ENCODE peak calls at places on chromosomes 6 and 20, in six cellular contexts. One of them, this sample, is unnamed.

GRCh38 chr20:44560229-44560628 is 22.1 kb upstream of the PKIG start:
- DNase-seq in brain microvascular endothelial cell: no peak
- DNase-seq in heart right ventricle: no peak
- DNase-seq in prostate gland: no peak
- DNase-seq in thyroid gland: no peak
- DNase-seq in left ventricle myocardium inferior: no peak
- DNase-seq in this sample: no peak

GRCh38 chr20:13422637-13423036 is 201.6 kb downstream of the ISM1 start:
- DNase-seq in brain microvascular endothelial cell: no peak
- DNase-seq in heart right ventricle: no peak
- DNase-seq in prostate gland: no peak
- DNase-seq in thyroid gland: no peak
- DNase-seq in left ventricle myocardium inferior: no peak
- DNase-seq in this sample: no peak

GRCh38 chr6:62441182-62441581 is 155.2 kb upstream of the KHDRBS2 start:
- DNase-seq in brain microvascular endothelial cell: no peak
- DNase-seq in heart right ventricle: no peak
- DNase-seq in prostate gland: no peak
- DNase-seq in thyroid gland: no peak
- DNase-seq in left ventricle myocardium inferior: no peak
- DNase-seq in this sample: no peak

GRCh38 chr6:152459245-152459644 is 177.9 kb downstream of the SYNE1 start:
- DNase-seq in brain microvascular endothelial cell: no peak
- DNase-seq in heart right ventricle: no peak
- DNase-seq in prostate gland: no peak
- DNase-seq in thyroid gland: no peak
- DNase-seq in left ventricle myocardium inferior: no peak
- DNase-seq in this sample: no peak

GRCh38 chr20:57844626-57845596 is 135.1 kb upstream of the PMEPA1 start:
- DNase-seq in brain microvascular endothelial cell: no peak
- DNase-seq in heart right ventricle: no peak
- DNase-seq in prostate gland: no peak
- DNase-seq in thyroid gland: no peak
- DNase-seq in left ventricle myocardium inferior: no peak
- DNase-seq in this sample: no peak

GRCh38 chr20:49170714-49171113 is 17.4 kb downstream of the STAU1 start:
- DNase-seq in brain microvascular endothelial cell: no peak
- DNase-seq in heart right ventricle: no peak
- DNase-seq in prostate gland: no peak
- DNase-seq in thyroid gland: no peak
- DNase-seq in left ventricle myocardium inferior: no peak
- DNase-seq in this sample: no peak

GRCh38 chr6:129694036-129694435 is 15.9 kb downstream of the ARHGAP18 start:
- DNase-seq in brain microvascular endothelial cell: no peak
- DNase-seq in heart right ventricle: no peak
- DNase-seq in prostate gland: no peak
- DNase-seq in thyroid gland: no peak
- DNase-seq in left ventricle myocardium inferior: no peak
- DNase-seq in this sample: no peak

GRCh38 chr6:117514655-117515054 is 32.2 kb downstream of the DCBLD1 start:
- DNase-seq in brain microvascular endothelial cell: no peak
- DNase-seq in heart right ventricle: no peak
- DNase-seq in prostate gland: no peak
- DNase-seq in thyroid gland: no peak
- DNase-seq in left ventricle myocardium inferior: no peak
- DNase-seq in this sample: no peak

GRCh38 chr6:165055231-165055630 is 254.2 kb downstream of the C6orf118 start:
- DNase-seq in brain microvascular endothelial cell: no peak
- DNase-seq in heart right ventricle: no peak
- DNase-seq in prostate gland: no peak
- DNase-seq in thyroid gland: no peak
- DNase-seq in left ventricle myocardium inferior: no peak
- DNase-seq in this sample: peak

GRCh38 chr6:81401970-81402690 is 350.4 kb downstream of the TENT5A start:
- DNase-seq in brain microvascular endothelial cell: peak
- DNase-seq in heart right ventricle: no peak
- DNase-seq in prostate gland: no peak
- DNase-seq in thyroid gland: peak
- DNase-seq in left ventricle myocardium inferior: no peak
- DNase-seq in this sample: peak

GRCh38 chr20:15862178-15862577 is 711.1 kb downstream of the KIF16B start:
- DNase-seq in brain microvascular endothelial cell: no peak
- DNase-seq in heart right ventricle: no peak
- DNase-seq in prostate gland: no peak
- DNase-seq in thyroid gland: no peak
- DNase-seq in left ventricle myocardium inferior: no peak
- DNase-seq in this sample: no peak

GRCh38 chr20:54650201-54650722 is 174.9 kb downstream of the DOK5 start:
- DNase-seq in brain microvascular endothelial cell: no peak
- DNase-seq in heart right ventricle: no peak
- DNase-seq in prostate gland: no peak
- DNase-seq in thyroid gland: no peak
- DNase-seq in left ventricle myocardium inferior: no peak
- DNase-seq in this sample: peak

GRCh38 chr20:56630086-56630493 is 984 bp downstream of the TFAP2C start:
- DNase-seq in brain microvascular endothelial cell: peak
- DNase-seq in heart right ventricle: peak
- DNase-seq in prostate gland: peak
- DNase-seq in thyroid gland: peak
- DNase-seq in left ventricle myocardium inferior: no peak
- DNase-seq in this sample: peak

GRCh38 chr20:20184149-20184548 is 131.8 kb downstream of the CFAP61 start:
- DNase-seq in brain microvascular endothelial cell: no peak
- DNase-seq in heart right ventricle: no peak
- DNase-seq in prostate gland: no peak
- DNase-seq in thyroid gland: no peak
- DNase-seq in left ventricle myocardium inferior: no peak
- DNase-seq in this sample: peak

GRCh38 chr20:6575912-6576391 is 191.5 kb upstream of the BMP2 start:
- DNase-seq in brain microvascular endothelial cell: peak
- DNase-seq in heart right ventricle: no peak
- DNase-seq in prostate gland: no peak
- DNase-seq in thyroid gland: no peak
- DNase-seq in left ventricle myocardium inferior: no peak
- DNase-seq in this sample: no peak

GRCh38 chr6:40623178-40623577 is 36.0 kb upstream of the LRFN2 start:
- DNase-seq in brain microvascular endothelial cell: no peak
- DNase-seq in heart right ventricle: no peak
- DNase-seq in prostate gland: no peak
- DNase-seq in thyroid gland: no peak
- DNase-seq in left ventricle myocardium inferior: no peak
- DNase-seq in this sample: no peak

GRCh38 chr6:64227868-64228267 is 592.3 kb downstream of the PHF3 start:
- DNase-seq in brain microvascular endothelial cell: no peak
- DNase-seq in heart right ventricle: no peak
- DNase-seq in prostate gland: no peak
- DNase-seq in thyroid gland: no peak
- DNase-seq in left ventricle myocardium inferior: no peak
- DNase-seq in this sample: no peak

GRCh38 chr6:25958700-25959162 is 3.9 kb upstream of the TRIM38 start:
- DNase-seq in brain microvascular endothelial cell: no peak
- DNase-seq in heart right ventricle: no peak
- DNase-seq in prostate gland: no peak
- DNase-seq in thyroid gland: no peak
- DNase-seq in left ventricle myocardium inferior: no peak
- DNase-seq in this sample: no peak

GRCh38 chr6:133512410-133513016 is 271.4 kb downstream of the EYA4 start:
- DNase-seq in brain microvascular endothelial cell: peak
- DNase-seq in heart right ventricle: peak
- DNase-seq in prostate gland: peak
- DNase-seq in thyroid gland: peak
- DNase-seq in left ventricle myocardium inferior: no peak
- DNase-seq in this sample: peak

GRCh38 chr6:19723533-19723932 is 113.6 kb upstream of the ID4 start:
- DNase-seq in brain microvascular endothelial cell: peak
- DNase-seq in heart right ventricle: no peak
- DNase-seq in prostate gland: no peak
- DNase-seq in thyroid gland: no peak
- DNase-seq in left ventricle myocardium inferior: no peak
- DNase-seq in this sample: peak

GRCh38 chr20:1301031-1301529 is 27.9 kb downstream of the SDCBP2 start:
- DNase-seq in brain microvascular endothelial cell: peak
- DNase-seq in heart right ventricle: no peak
- DNase-seq in prostate gland: no peak
- DNase-seq in thyroid gland: no peak
- DNase-seq in left ventricle myocardium inferior: no peak
- DNase-seq in this sample: peak

GRCh38 chr6:152378154-152378553 is 259.0 kb downstream of the SYNE1 start:
- DNase-seq in brain microvascular endothelial cell: peak
- DNase-seq in heart right ventricle: no peak
- DNase-seq in prostate gland: no peak
- DNase-seq in thyroid gland: no peak
- DNase-seq in left ventricle myocardium inferior: no peak
- DNase-seq in this sample: peak

GRCh38 chr6:170439366-170440351 is 113.4 kb downstream of the PSMB1 start:
- DNase-seq in brain microvascular endothelial cell: peak
- DNase-seq in heart right ventricle: no peak
- DNase-seq in prostate gland: no peak
- DNase-seq in thyroid gland: no peak
- DNase-seq in left ventricle myocardium inferior: no peak
- DNase-seq in this sample: no peak

GRCh38 chr6:170437719-170438401 is 115.2 kb downstream of the PSMB1 start:
- DNase-seq in brain microvascular endothelial cell: no peak
- DNase-seq in heart right ventricle: no peak
- DNase-seq in prostate gland: no peak
- DNase-seq in thyroid gland: no peak
- DNase-seq in left ventricle myocardium inferior: no peak
- DNase-seq in this sample: no peak

GRCh38 chr6:170438861-170439260 is 114.2 kb downstream of the PSMB1 start:
- DNase-seq in brain microvascular endothelial cell: no peak
- DNase-seq in heart right ventricle: no peak
- DNase-seq in prostate gland: no peak
- DNase-seq in thyroid gland: no peak
- DNase-seq in left ventricle myocardium inferior: no peak
- DNase-seq in this sample: no peak

GRCh38 chr6:170440437-170440836 is 112.7 kb downstream of the PSMB1 start:
- DNase-seq in brain microvascular endothelial cell: no peak
- DNase-seq in heart right ventricle: no peak
- DNase-seq in prostate gland: no peak
- DNase-seq in thyroid gland: no peak
- DNase-seq in left ventricle myocardium inferior: no peak
- DNase-seq in this sample: no peak

DNA sequence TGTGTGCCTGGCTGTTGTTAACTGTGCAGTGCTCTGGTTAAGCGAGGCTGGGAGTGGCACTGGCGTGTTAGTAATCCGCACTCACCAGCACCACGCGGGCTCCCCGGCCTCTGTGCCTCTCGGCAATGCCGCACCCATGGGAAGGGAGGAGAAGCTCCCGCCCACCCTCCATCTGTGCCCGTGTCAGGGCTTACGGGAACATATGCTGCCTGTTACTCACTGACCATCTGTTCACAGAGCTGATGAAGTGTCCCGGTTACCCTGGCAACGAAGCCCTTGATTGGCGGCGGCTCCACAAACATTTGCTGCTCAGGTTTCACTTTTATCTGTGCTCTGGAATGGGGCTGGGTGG is 114.7 kb downstream of the PSMB1 start:
- DNase-seq in brain microvascular endothelial cell: peak
- DNase-seq in heart right ventricle: peak
- DNase-seq in prostate gland: peak
- DNase-seq in thyroid gland: peak
- DNase-seq in left ventricle myocardium inferior: peak
- DNase-seq in this sample: peak
- H3K4me3 ChIP-seq in brain microvascular endothelial cell: no peak
- H3K4me3 ChIP-seq in heart right ventricle: peak
- H3K4me3 ChIP-seq in prostate gland: peak
- H3K4me3 ChIP-seq in thyroid gland: no peak
- H3K4me3 ChIP-seq in left ventricle myocardium inferior: peak
- H3K4me3 ChIP-seq in this sample: peak

GRCh38 chr6:44285552-44286284 is 15.5 kb downstream of the TMEM151B start:
- DNase-seq in brain microvascular endothelial cell: peak
- DNase-seq in heart right ventricle: no peak
- DNase-seq in prostate gland: no peak
- DNase-seq in thyroid gland: no peak
- DNase-seq in left ventricle myocardium inferior: no peak
- DNase-seq in this sample: no peak
- TF ChIP-seq CTCF in brain microvascular endothelial cell: no peak
- TF ChIP-seq CTCF in heart right ventricle: no peak
- TF ChIP-seq CTCF in prostate gland: no peak
- TF ChIP-seq CTCF in thyroid gland: no peak
- TF ChIP-seq CTCF in left ventricle myocardium inferior: no peak
- TF ChIP-seq CTCF in this sample: no peak

GRCh38 chr6:149855040-149855654 is 9.0 kb downstream of the LRP11 start:
- DNase-seq in brain microvascular endothelial cell: peak
- DNase-seq in heart right ventricle: no peak
- DNase-seq in prostate gland: no peak
- DNase-seq in thyroid gland: no peak
- DNase-seq in left ventricle myocardium inferior: no peak
- DNase-seq in this sample: peak
- H3K4me3 ChIP-seq in brain microvascular endothelial cell: peak
- H3K4me3 ChIP-seq in heart right ventricle: no peak
- H3K4me3 ChIP-seq in prostate gland: no peak
- H3K4me3 ChIP-seq in thyroid gland: no peak
- H3K4me3 ChIP-seq in left ventricle myocardium inferior: no peak
- H3K4me3 ChIP-seq in this sample: peak

GRCh38 chr6:167240034-167240541 is 51.0 kb upstream of the UNC93A start:
- DNase-seq in brain microvascular endothelial cell: no peak
- DNase-seq in heart right ventricle: no peak
- DNase-seq in prostate gland: no peak
- DNase-seq in thyroid gland: no peak
- DNase-seq in left ventricle myocardium inferior: no peak
- DNase-seq in this sample: no peak
- TF ChIP-seq CTCF in brain microvascular endothelial cell: no peak
- TF ChIP-seq CTCF in heart right ventricle: no peak
- TF ChIP-seq CTCF in prostate gland: no peak
- TF ChIP-seq CTCF in thyroid gland: no peak
- TF ChIP-seq CTCF in left ventricle myocardium inferior: no peak
- TF ChIP-seq CTCF in this sample: no peak

DNA sequence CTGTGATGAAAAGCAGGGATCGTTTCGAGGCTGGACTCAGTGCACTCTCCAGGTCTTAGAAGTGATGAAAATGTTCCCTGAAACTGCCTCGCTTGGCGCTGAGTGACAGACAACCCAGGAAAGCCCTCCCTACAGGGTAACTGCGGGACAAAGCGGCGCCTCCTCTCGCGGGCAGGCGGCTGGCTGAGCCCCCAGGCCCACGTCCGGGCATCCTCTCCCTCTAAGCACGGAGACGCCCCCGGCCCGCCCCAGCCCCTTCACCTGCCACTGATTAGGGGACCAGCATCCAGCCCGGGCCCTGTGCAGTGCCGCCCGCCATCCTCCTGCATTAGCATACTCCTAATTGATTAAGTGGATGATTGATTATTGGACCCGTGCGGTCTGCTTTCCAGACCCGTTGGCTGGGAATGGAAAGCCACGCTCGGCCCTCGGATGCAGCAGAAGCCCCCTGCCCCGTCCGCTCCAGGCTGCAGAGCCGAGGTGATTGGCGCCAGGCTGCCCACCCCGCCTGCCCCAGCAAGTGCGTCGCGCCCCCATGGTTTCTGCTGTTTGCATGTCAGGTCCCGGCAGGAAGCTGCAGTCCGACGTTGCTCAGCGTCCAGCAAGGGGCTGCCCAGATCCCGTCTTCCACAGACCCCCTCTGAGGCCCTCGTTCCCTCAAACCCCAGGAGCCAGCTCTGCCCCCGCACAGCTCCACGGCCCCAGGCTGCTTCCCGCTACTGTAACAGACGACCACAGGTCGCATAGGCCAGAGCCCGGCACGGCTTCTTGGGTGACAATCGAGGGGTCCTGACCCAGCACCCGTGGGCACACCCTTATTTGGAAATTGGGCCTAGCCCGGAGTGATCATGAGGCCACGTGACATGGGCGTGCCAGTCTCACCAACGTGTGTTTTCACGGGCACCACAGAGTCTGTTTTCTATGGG is 131.6 kb downstream of the DLL1 start:
- DNase-seq in brain microvascular endothelial cell: no peak
- DNase-seq in heart right ventricle: no peak
- DNase-seq in prostate gland: no peak
- DNase-seq in thyroid gland: no peak
- DNase-seq in left ventricle myocardium inferior: no peak
- DNase-seq in this sample: no peak
- H3K4me3 ChIP-seq in brain microvascular endothelial cell: no peak
- H3K4me3 ChIP-seq in heart right ventricle: no peak
- H3K4me3 ChIP-seq in prostate gland: no peak
- H3K4me3 ChIP-seq in thyroid gland: no peak
- H3K4me3 ChIP-seq in left ventricle myocardium inferior: no peak
- H3K4me3 ChIP-seq in this sample: no peak